ENCODE peak calls at places on chromosomes 5 and 9, in ten cellular contexts. Y is neuronal stem cell; S is transverse colon; M is tibial nerve; Z is uterus; T is lung; U is ovary; W is effector memory CD4-positive, alpha-beta T cell; V is cardiac muscle cell; D is GM23248. H is an unnamed sample. For H3K4me1 and H3K27me3, the result is how much of the 10 kb centered on the place peaks cover.

GRCh38 chr9:4117835-4118610 is 181.8 kb downstream of the GLIS3 start:
- DNase-seq in Y (no peak), S (peak), M (no peak), Z (no peak), T (no peak), U (peak), W (no peak), V (no peak), D (no peak), H (peak)

GRCh38 chr9:1707291-1707690 is 307.9 kb upstream of the SMARCA2 start:
- DNase-seq in Y (no peak), S (no peak), M (no peak), Z (no peak), T (no peak), U (no peak), W (no peak), V (no peak), D (no peak), H (no peak)

GRCh38 chr5:32233696-32234447 is 59.8 kb upstream of the GOLPH3 start:
- DNase-seq in Y (no peak), S (no peak), M (peak), Z (no peak), T (peak), U (peak), W (no peak), V (no peak), D (peak), H (no peak)

GRCh38 chr9:77475641-77476473 is 172.3 kb downstream of the GNA14 start:
- DNase-seq in Y (no peak), S (no peak), M (no peak), Z (no peak), T (no peak), U (no peak), W (no peak), V (no peak), D (peak), H (peak)

GRCh38 chr9:118609355-118610044 is 759.7 kb downstream of the BRINP1 start:
- DNase-seq in Y (no peak), S (no peak), M (no peak), Z (no peak), T (no peak), U (no peak), W (no peak), V (no peak), D (peak), H (no peak)

GRCh38 chr5:113546711-113547159 is 33.2 kb downstream of the YTHDC2 start:
- DNase-seq in Y (no peak), S (no peak), M (no peak), Z (no peak), T (no peak), U (no peak), W (no peak), V (no peak), D (peak), H (no peak)

GRCh38 chr5:127944125-127944524 is 139.4 kb upstream of the SLC12A2 start:
- DNase-seq in Y (no peak), S (no peak), M (no peak), Z (no peak), T (no peak), U (no peak), W (no peak), V (no peak), D (no peak), H (no peak)

GRCh38 chr9:124020520-124021384 is 9.2 kb downstream of the LHX2 start:
- DNase-seq in Y (no peak), S (no peak), M (no peak), Z (no peak), T (no peak), U (no peak), W (no peak), V (no peak), D (no peak), H (no peak)

GRCh38 chr5:130074820-130075219 is 170.6 kb downstream of the CHSY3 start:
- DNase-seq in Y (no peak), S (no peak), M (no peak), Z (no peak), T (no peak), U (no peak), W (no peak), V (no peak), D (no peak), H (no peak)

GRCh38 chr9:21830589-21830988 is 28.2 kb downstream of the MTAP start:
- DNase-seq in Y (no peak), S (no peak), M (no peak), Z (no peak), T (no peak), U (no peak), W (no peak), V (no peak), D (peak), H (no peak)

GRCh38 chr9:6714176-6714575 is 43.6 kb upstream of the KDM4C start:
- DNase-seq in Y (no peak), S (no peak), M (no peak), Z (no peak), T (no peak), U (no peak), W (no peak), V (no peak), D (no peak), H (no peak)

GRCh38 chr5:103094737-103095136 is 25.2 kb downstream of the GIN1 start:
- DNase-seq in Y (no peak), S (no peak), M (no peak), Z (no peak), T (no peak), U (no peak), W (no peak), V (peak), D (no peak), H (no peak)

GRCh38 chr5:113038714-113039113 is 62.1 kb downstream of the DCP2 start:
- DNase-seq in Y (no peak), S (no peak), M (no peak), Z (no peak), T (peak), U (peak), W (no peak), V (no peak), D (peak), H (no peak)

GRCh38 chr9:31671011-31671410 is 713.4 kb upstream of the ACO1 start:
- DNase-seq in Y (no peak), S (no peak), M (no peak), Z (no peak), T (no peak), U (no peak), W (no peak), V (no peak), D (no peak), H (no peak)

GRCh38 chr9:107557236-107557990 is 67.8 kb upstream of the KLF4 start:
- DNase-seq in Y (no peak), S (no peak), M (no peak), Z (no peak), T (no peak), U (no peak), W (no peak), V (no peak), D (no peak), H (no peak)

GRCh38 chr5:170722316-170722715 is 61.2 kb upstream of the GABRP start:
- DNase-seq in Y (no peak), S (no peak), M (no peak), Z (no peak), T (peak), U (no peak), W (no peak), V (no peak), D (no peak), H (no peak)

DNA sequence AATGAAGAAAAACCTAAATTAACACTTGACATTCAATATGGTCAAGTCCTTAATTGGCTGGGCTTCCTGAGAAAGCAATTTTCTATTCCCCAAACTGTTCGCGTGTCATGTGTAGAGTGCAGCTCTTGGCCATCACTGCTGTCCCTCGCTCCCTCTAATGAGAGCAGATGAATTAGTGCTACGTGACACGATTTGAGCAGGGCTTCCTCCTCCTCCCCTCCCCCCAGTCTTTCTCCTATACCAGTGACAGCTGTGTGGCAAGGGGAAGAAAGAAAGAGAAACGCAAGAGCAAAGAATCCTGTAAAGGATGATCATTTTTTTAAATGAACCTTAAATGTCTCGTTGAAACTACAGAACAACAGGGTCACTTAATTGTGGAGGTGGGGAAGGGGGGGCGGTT is 159.6 kb downstream of the BNC2 start:
- DNase-seq in Y (no peak), S (no peak), M (no peak), Z (no peak), T (no peak), U (no peak), W (no peak), V (no peak), D (no peak), H (no peak)
- H3K4me1 ChIP-seq in Y (under half), S (under half), M (under half), Z (under half), T (under half), U (under half), W (under half), V (under half), D (under half), H (under half)

DNA sequence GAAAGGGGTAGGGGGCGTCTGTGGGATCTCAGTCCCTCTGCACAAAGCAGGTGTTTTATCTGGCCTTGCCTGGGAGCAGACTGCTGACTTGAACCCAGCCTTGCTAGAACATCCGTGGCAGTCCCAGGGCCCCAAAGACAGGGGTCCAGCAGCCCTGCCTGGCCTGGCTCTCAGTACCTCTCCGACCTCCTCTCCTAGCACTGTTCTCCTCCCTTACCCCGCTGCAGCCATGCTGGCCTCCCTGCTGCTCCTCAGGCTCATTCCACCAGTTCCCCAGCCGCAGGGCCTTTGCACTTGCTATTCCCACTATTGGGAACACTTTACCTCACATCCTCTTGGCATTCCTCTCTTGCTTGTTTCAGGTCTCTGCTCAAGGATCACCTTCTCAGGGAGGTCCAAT is 45.2 kb downstream of the DUSP1 start:
- DNase-seq in Y (no peak), S (no peak), M (no peak), Z (no peak), T (no peak), U (no peak), W (no peak), V (no peak), D (no peak), H (no peak)
- H3K27me3 ChIP-seq in Y (under half), S (under half), M (under half), Z (under half), T (under half), U (under half), W (under half), V (under half), D (under half), H (under half)

GRCh38 chr9:109101810-109102209 is 17.9 kb downstream of the TMEM245 start:
- DNase-seq in Y (no peak), S (no peak), M (no peak), Z (no peak), T (no peak), U (no peak), W (no peak), V (no peak), D (peak), H (peak)
- H3K4me1 ChIP-seq in Y (under half), S (half or more), M (under half), Z (under half), T (under half), U (under half), W (under half), V (under half), D (under half), H (half or more)

GRCh38 chr5:115963566-115963965 is 1.3 kb downstream of the LVRN start:
- DNase-seq in Y (no peak), S (no peak), M (no peak), Z (no peak), T (no peak), U (no peak), W (no peak), V (peak), D (no peak), H (no peak)

GRCh38 chr5:115962239-115962564 is at the start of gene LVRN:
- DNase-seq in Y (no peak), S (no peak), M (no peak), Z (no peak), T (no peak), U (no peak), W (no peak), V (peak), D (no peak), H (no peak)

GRCh38 chr5:115962565-115963402 is 509 bp downstream of the LVRN start:
- DNase-seq in Y (no peak), S (peak), M (no peak), Z (no peak), T (no peak), U (peak), W (no peak), V (peak), D (peak), H (no peak)

GRCh38 chr5:115956957-115957356 is 5.3 kb upstream of the LVRN start:
- DNase-seq in Y (no peak), S (no peak), M (no peak), Z (no peak), T (no peak), U (no peak), W (no peak), V (no peak), D (no peak), H (no peak)

GRCh38 chr5:115961413-115962238 is 649 bp upstream of the LVRN start:
- DNase-seq in Y (no peak), S (no peak), M (no peak), Z (no peak), T (no peak), U (no peak), W (no peak), V (peak), D (peak), H (no peak)
- H3K27me3 ChIP-seq in Y (under half), S (half or more), M (half or more), Z (under half), T (under half), U (under half), W (under half), V (half or more), D (under half), H (under half)

DNA sequence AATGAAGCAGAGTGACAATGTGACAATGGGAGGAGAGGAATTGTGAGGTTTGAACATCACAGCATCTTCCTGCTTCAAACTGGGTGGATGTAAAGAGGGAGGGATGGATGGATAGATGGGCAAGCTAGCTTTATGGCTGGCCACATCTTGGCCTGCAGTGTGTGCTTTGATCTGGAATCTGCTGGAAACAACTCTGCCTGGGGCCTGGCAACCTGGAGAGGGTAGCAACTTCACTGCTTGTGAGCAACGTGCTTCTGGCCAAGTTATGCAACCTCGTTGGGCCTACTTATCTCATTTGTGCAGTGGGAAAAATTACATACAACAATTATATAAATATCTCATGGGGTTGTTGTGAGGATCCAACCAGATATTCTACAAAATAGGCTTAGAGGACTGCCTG is 5.3 kb downstream of the IL9 start:
- DNase-seq in Y (no peak), S (no peak), M (no peak), Z (no peak), T (no peak), U (no peak), W (no peak), V (no peak), D (no peak), H (no peak)
- H3K4me1 ChIP-seq in Y (under half), S (under half), M (under half), Z (under half), T (under half), U (under half), W (under half), V (under half), D (under half), H (under half)

H was measured in CD4-positive, CD25-positive, alpha-beta regulatory T cell.